ENCODE peak calls at places on chromosomes 11 and 22, in four cellular contexts. Q is CD8-positive, alpha-beta T cell; O is heart left ventricle; E is GM23248. Y is an unnamed sample.

GRCh38 chr11:10109836-10110235 is 184.2 kb downstream of the SBF2 start:
- DNase-seq in E (peak; percentile 80), O (no peak), Q (no peak), Y (no peak)

GRCh38 chr11:130032931-130033330 is 30.3 kb upstream of the PRDM10 start:
- DNase-seq in Q (no peak), O (no peak), E (no peak), Y (no peak)

GRCh38 chr11:111334495-111335123 is 36.3 kb downstream of the POU2AF3 start:
- DNase-seq in E (no peak), Q (no peak), O (no peak), Y (no peak)

GRCh38 chr11:44120169-44120568 is 24.7 kb downstream of the EXT2 start:
- DNase-seq in O (no peak), E (peak; percentile 25), Q (no peak), Y (no peak)

GRCh38 chr11:79393362-79394043 is 47.3 kb downstream of the TENM4 start:
- DNase-seq in E (peak; percentile 9), O (no peak), Q (no peak), Y (peak; percentile 2)

GRCh38 chr11:63564056-63564784 is 1.0 kb upstream of the PLAAT2 start:
- DNase-seq in Q (no peak), O (no peak), E (no peak), Y (no peak)

GRCh38 chr22:22855617-22856308 is 31.9 kb upstream of the IGLL5 start:
- DNase-seq in Q (peak; percentile 33), E (peak; percentile 59), O (no peak), Y (peak; percentile 80)

GRCh38 chr11:82796970-82797594 is 63.4 kb upstream of the FAM181B start:
- DNase-seq in O (peak; percentile 60), E (no peak), Q (no peak), Y (no peak)

GRCh38 chr11:118398797-118399564 is 2.4 kb upstream of the ATP5MG start:
- DNase-seq in E (peak; percentile 24), Q (peak; percentile 82), O (no peak), Y (no peak)

GRCh38 chr22:23457586-23457985 is 122.5 kb downstream of the IGLL1 start:
- DNase-seq in O (no peak), E (no peak), Q (no peak), Y (peak; percentile 34)

DNA sequence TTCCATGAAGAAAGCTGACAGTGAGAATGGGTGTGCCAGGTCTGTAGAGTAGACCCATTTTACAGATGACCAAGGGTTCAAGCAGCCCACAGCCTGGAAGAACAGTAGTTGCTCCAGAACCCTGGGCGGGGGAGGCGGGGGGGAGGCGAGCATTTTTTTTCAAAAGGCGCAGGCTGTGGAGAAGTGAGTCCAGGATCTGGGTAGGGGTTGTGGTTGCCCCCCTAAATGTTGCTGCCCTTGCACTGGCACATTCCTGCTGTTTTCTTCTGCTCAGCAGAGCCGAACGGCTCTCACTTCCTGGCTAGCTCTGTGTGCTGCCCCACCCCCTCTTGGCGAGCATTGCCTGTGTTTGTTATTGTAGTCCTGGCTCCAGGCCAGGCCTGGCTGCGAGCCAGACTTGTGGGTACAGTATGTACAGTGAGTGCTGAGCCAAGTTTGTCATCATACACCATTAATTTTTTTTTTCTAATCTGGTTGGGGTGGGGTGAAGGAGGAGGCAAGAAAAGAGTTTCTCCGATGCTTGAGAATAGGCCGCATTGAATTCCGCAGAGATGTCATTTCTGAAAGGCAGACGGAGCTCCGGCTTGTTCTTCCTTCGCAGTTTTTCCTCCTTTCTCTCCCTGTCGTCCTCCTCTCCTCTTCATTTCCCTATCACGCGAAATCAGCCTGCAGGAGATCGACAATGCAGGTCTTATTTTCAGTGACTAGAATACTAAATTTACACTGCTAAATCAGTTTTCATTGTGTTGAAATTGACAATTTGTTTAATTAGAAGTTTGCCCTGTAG is 100.5 kb downstream of the ZBTB16 start:
- DNase-seq in Q (peak; percentile 98), O (peak; percentile 99), E (peak; percentile 93), Y (peak; percentile 91)
- H3K4me1 ChIP-seq in Q (peaks cover 65% of the 10 kb centered on the region), O (peaks cover 90% of the 10 kb centered on the region), E (peaks cover 25% of the 10 kb centered on the region), Y (peaks cover 10% of the 10 kb centered on the region)

GRCh38 chr11:5722622-5723021 is 13.6 kb upstream of the OR56B1 start:
- DNase-seq in E (no peak), O (no peak), Q (no peak), Y (no peak)
- H3K27ac ChIP-seq in E (no peak overlapping the region), O (no peak overlapping the region), Q (no peak overlapping the region), Y (no peak overlapping the region)

DNA sequence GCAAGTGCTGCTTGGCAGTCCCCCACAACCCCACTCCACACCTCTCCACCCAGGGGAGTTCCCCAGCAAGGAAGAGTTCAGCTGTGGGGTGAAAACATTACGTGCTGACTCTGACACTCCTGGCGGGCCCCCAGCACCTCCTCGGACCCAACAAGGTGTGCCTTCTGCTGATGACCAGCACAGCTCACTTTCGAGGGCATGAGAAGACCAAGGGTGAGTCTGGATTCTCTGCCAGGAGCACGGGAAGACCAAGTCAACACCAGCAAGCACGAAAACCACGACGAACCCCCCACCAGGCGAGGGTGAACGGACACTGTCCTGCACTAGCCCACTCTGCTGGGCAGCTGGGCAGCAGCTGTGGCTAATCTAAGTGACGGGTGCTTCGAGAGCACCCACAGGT is 1.4 kb downstream of the ALG12 start:
- DNase-seq in O (no peak), Q (no peak), E (no peak), Y (no peak)
- H3K4me3 ChIP-seq in O (no peak overlapping the region), Q (no peak overlapping the region), E (no peak overlapping the region), Y (no peak overlapping the region)

GRCh38 chr11:64772318-64773018 is 5.9 kb downstream of the SF1 start:
- DNase-seq in O (no peak), Q (no peak), E (peak; percentile 33), Y (no peak)
- H3K4me1 ChIP-seq in O (peaks cover 61% of the 10 kb centered on the region), Q (peaks cover 95% of the 10 kb centered on the region), E (peaks cover 20% of the 10 kb centered on the region), Y (peaks cover 9% of the 10 kb centered on the region)

GRCh38 chr11:110031171-110031570 is 62.0 kb upstream of the ZC3H12C start:
- DNase-seq in Q (no peak), O (no peak), E (no peak), Y (no peak)
- H3K27ac ChIP-seq in Q (no peak overlapping the region), O (no peak overlapping the region), E (no peak overlapping the region), Y (no peak overlapping the region)

GRCh38 chr11:100686476-100686875 is 612 bp upstream of the ARHGAP42 start:
- DNase-seq in E (no peak), O (no peak), Q (no peak), Y (no peak)
- H3K4me3 ChIP-seq in E (peak overlapping the region; percentile 91), O (peak overlapping the region; percentile 69), Q (no peak overlapping the region), Y (peak overlapping the region; percentile 95)

DNA sequence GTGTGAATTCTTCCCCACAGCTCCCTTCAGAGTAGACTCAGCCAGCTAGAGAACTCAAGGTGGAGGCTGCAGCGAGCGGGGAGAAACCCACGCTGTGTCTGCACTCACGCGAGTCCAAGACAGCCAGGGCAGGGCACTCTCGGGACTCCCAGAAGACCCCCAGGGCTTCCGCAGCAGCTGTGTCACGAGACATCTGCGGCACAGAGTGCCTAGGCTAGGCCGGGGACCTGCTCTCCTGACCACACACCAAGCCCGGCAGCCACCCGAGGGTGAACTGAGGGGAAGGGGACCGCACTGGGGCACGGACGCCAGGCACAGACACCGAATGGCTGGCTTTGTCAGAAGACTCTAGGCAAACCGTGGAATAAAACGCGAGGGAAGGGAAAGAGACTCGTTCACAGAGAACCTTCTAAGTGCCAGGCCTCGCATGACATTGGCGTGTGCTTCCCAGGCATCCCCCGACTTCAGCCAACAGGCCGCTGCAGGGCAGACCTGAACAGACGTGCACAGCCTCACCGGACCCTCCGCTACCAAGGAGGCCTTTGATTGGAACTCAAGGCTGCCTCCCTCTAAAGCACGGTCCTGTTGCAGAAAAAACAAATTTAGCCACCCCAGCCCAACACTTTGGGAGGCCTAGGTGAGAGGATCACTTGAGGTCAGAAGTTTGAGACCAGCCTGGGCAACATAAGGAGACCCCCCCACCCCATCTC is 18.2 kb upstream of the MOB2 start:
- DNase-seq in O (peak; percentile 61), Q (peak; percentile 5), E (no peak), Y (no peak)
- H3K4me1 ChIP-seq in O (peaks cover 87% of the 10 kb centered on the region), Q (peaks cover 20% of the 10 kb centered on the region), E (no peaks in the 10 kb centered on the region), Y (no peaks in the 10 kb centered on the region)

DNA sequence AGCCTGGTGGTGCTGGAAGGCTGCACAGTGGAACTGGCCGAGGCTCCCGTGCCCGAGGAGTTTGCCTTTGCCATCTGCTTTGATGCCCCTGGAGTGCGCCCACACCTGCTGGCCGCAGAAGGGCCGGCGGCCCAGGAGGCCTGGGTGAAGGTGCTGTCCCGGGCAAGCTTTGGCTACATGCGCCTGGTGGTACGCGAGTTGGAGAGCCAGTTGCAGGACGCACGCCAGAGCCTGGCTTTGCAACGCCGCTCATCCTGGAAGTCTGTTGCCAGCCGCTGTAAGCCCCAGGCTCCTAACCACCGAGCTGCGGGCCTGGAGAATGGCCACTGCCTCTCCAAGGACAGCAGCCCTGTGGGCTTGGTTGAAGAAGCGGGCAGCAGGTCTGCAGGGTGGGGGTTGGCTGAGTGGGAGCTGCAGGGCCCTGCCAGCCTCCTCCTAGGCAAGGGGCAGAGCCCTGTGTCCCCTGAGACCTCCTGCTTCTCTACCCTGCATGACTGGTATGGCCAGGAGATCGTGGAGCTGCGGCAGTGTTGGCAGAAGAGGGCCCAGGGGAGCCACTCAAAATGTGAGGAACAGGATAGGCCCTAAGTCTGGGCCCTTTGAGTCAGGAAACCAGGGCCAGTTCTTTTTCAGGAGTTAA is 1.9 kb upstream of the SMDT1 start:
- DNase-seq in O (no peak), Q (no peak), E (no peak), Y (no peak)
- H3K27ac ChIP-seq in O (peak overlapping the region; percentile 99), Q (no peak overlapping the region), E (peak overlapping the region; percentile 93), Y (no peak overlapping the region)

Y was measured in SJCRH30.